ENCODE peak calls at places on chromosomes 3 and 15, in ten cellular contexts. U, H, S, E, Y, I, P, J, A and F are unnamed samples.

GRCh38 chr15:100834731-100835130 is 44.9 kb upstream of the ALDH1A3 start:
- DNase-seq in U (no peak), J (no peak), Y (no peak), A (no peak), E (no peak), P (no peak), I (no peak), H (no peak), S (no peak), F (no peak)

GRCh38 chr15:87896926-87897325 is 359.6 kb downstream of the NTRK3 start:
- DNase-seq in H (no peak), Y (no peak), J (no peak), E (no peak), U (no peak), S (no peak), P (no peak), A (no peak), I (no peak), F (no peak)

GRCh38 chr3:50345586-50345985 is at the start of gene ZMYND10:
- DNase-seq in U (peak), E (peak), S (peak), H (peak), I (peak), J (peak), P (peak), A (peak), Y (no peak), F (no peak)

GRCh38 chr3:103056953-103057450 is 622.2 kb downstream of the ZPLD1 start:
- DNase-seq in J (no peak), A (no peak), U (peak), S (no peak), H (no peak), Y (no peak), P (no peak), I (no peak), E (no peak), F (no peak)

GRCh38 chr15:85403745-85404144 is 23.3 kb downstream of the AKAP13 start:
- DNase-seq in Y (no peak), H (no peak), E (peak), U (no peak), P (no peak), A (peak), J (peak), I (no peak), S (no peak), F (no peak)

GRCh38 chr3:24363242-24363641 is 131.4 kb downstream of the THRB start:
- DNase-seq in E (peak), J (peak), I (no peak), S (no peak), P (no peak), H (no peak), A (no peak), Y (no peak), U (no peak), F (no peak)

GRCh38 chr3:58101499-58102370 is 93.5 kb downstream of the FLNB start:
- DNase-seq in E (no peak), A (no peak), Y (no peak), J (no peak), I (no peak), U (no peak), H (no peak), P (no peak), S (no peak), F (no peak)

GRCh38 chr3:187039723-187040414 is 99.4 kb downstream of the RPL39L start:
- DNase-seq in I (no peak), E (no peak), S (no peak), U (no peak), J (no peak), H (no peak), P (no peak), A (no peak), Y (no peak), F (no peak)

GRCh38 chr15:78263351-78263781 is 996 bp upstream of the DNAJA4 start:
- DNase-seq in U (no peak), H (no peak), S (no peak), E (no peak), A (no peak), J (no peak), I (no peak), Y (no peak), P (no peak), F (no peak)

GRCh38 chr15:65258863-65259262 is 27.8 kb downstream of the PARP16 start:
- DNase-seq in U (no peak), S (no peak), Y (no peak), J (no peak), E (no peak), H (no peak), I (no peak), A (no peak), P (no peak), F (no peak)

GRCh38 chr3:185813691-185814215 is 11.1 kb downstream of the IGF2BP2 start:
- DNase-seq in J (peak), S (no peak), Y (no peak), E (peak), I (no peak), A (peak), P (peak), U (peak), H (no peak), F (no peak)

GRCh38 chr3:127396473-127396872 is 108.6 kb upstream of the PRR20G start:
- DNase-seq in H (no peak), I (no peak), A (no peak), J (no peak), E (no peak), P (peak), S (no peak), U (no peak), Y (no peak), F (no peak)